ENCODE peak calls at places on chromosomes 3 and 15, in seven cellular contexts. T, B, D, W, N, I and U are unnamed samples.

GRCh38 chr3:127475975-127476374 is 114.6 kb downstream of the TPRA1 start:
- DNase-seq in T (no peak), B (no peak), D (no peak), W (no peak), N (no peak), I (peak; percentile 45), U (no peak)

GRCh38 chr15:54840999-54841398 is 355.7 kb downstream of the RSL24D1 start:
- DNase-seq in T (no peak), B (no peak), D (no peak), W (no peak), N (peak; percentile 31), I (no peak), U (no peak)

GRCh38 chr3:62201438-62202035 is 171.8 kb downstream of the FEZF2 start:
- DNase-seq in T (no peak), B (peak; percentile 57), D (peak; percentile 68), W (no peak), N (no peak), I (peak; percentile 28), U (no peak)

GRCh38 chr3:182792901-182793662 is at the start of gene ATP11B:
- DNase-seq in T (no peak), B (peak; percentile 46), D (peak; percentile 49), W (peak; percentile 72), N (peak; percentile 74), I (peak; percentile 87), U (no peak)

GRCh38 chr3:52018319-52019000 is 22.8 kb upstream of the RPL29 start:
- DNase-seq in T (no peak), B (no peak), D (no peak), W (no peak), N (no peak), I (no peak), U (no peak)

GRCh38 chr3:154334973-154335420 is 10.7 kb upstream of the DHX36 start:
- DNase-seq in T (peak; percentile 16), B (peak; percentile 40), D (peak; percentile 62), W (no peak), N (no peak), I (peak; percentile 29), U (no peak)

GRCh38 chr3:58036287-58037032 is 28.2 kb downstream of the FLNB start:
- DNase-seq in T (no peak), B (no peak), D (no peak), W (no peak), N (peak; percentile 67), I (no peak), U (no peak)

GRCh38 chr3:115760722-115761121 is 137.4 kb downstream of the GAP43 start:
- DNase-seq in T (no peak), B (no peak), D (no peak), W (no peak), N (no peak), I (no peak), U (no peak)

GRCh38 chr3:147773236-147773635 is 364.1 kb downstream of the ZIC1 start:
- DNase-seq in T (no peak), B (no peak), D (no peak), W (no peak), N (no peak), I (no peak), U (no peak)

GRCh38 chr3:96813820-96814580 is 394 bp upstream of the EPHA6 start:
- DNase-seq in T (no peak), B (peak; percentile 4), D (peak; percentile 44), W (peak; percentile 45), N (peak; percentile 74), I (peak; percentile 33), U (no peak)

GRCh38 chr15:82093774-82094211 is 48.0 kb upstream of the MEX3B start:
- DNase-seq in T (peak; percentile 79), B (peak; percentile 99), D (peak; percentile 94), W (no peak), N (no peak), I (no peak), U (no peak)

GRCh38 chr15:91304210-91304609 is 204.2 kb downstream of the SV2B start:
- DNase-seq in T (no peak), B (no peak), D (no peak), W (no peak), N (no peak), I (no peak), U (no peak)

GRCh38 chr3:130831716-130832400 is 62.0 kb upstream of the ATP2C1 start:
- DNase-seq in T (no peak), B (no peak), D (no peak), W (no peak), N (peak; percentile 35), I (no peak), U (no peak)

GRCh38 chr3:120418866-120419490 is 31.8 kb downstream of the FSTL1 start:
- DNase-seq in T (no peak), B (peak; percentile 31), D (peak; percentile 70), W (no peak), N (peak; percentile 71), I (peak; percentile 69), U (no peak)

GRCh38 chr15:65653341-65653740 is 31.6 kb downstream of the SLC24A1 start:
- DNase-seq in T (no peak), B (no peak), D (peak; percentile 35), W (no peak), N (no peak), I (no peak), U (no peak)

GRCh38 chr15:74641151-74641550 is 25.5 kb downstream of the CLK3 start:
- DNase-seq in T (no peak), B (no peak), D (no peak), W (no peak), N (no peak), I (no peak), U (no peak)

GRCh38 chr3:12953201-12953712 is 111.9 kb upstream of the RPL32 start:
- DNase-seq in T (no peak), B (no peak), D (no peak), W (no peak), N (no peak), I (no peak), U (no peak)
- TF ChIP-seq CTCF in T (no peak), B (no peak), D (no peak), W (no peak), N (no peak), I (no peak), U (no peak)

GRCh38 chr3:195893516-195893915 is 14.8 kb downstream of the TNK2 start:
- DNase-seq in T (no peak), B (no peak), D (no peak), W (no peak), N (no peak), I (no peak), U (no peak)

GRCh38 chr3:195896361-195897080 is 11.8 kb downstream of the TNK2 start:
- DNase-seq in T (no peak), B (peak; percentile 63), D (peak; percentile 88), W (peak; percentile 45), N (no peak), I (no peak), U (no peak)

GRCh38 chr3:195895900-195896360 is 12.4 kb downstream of the TNK2 start:
- DNase-seq in T (no peak), B (no peak), D (no peak), W (peak; percentile 54), N (no peak), I (peak; percentile 68), U (no peak)

GRCh38 chr3:195893916-195894315 is 14.4 kb downstream of the TNK2 start:
- DNase-seq in T (no peak), B (no peak), D (no peak), W (no peak), N (no peak), I (no peak), U (no peak)

DNA sequence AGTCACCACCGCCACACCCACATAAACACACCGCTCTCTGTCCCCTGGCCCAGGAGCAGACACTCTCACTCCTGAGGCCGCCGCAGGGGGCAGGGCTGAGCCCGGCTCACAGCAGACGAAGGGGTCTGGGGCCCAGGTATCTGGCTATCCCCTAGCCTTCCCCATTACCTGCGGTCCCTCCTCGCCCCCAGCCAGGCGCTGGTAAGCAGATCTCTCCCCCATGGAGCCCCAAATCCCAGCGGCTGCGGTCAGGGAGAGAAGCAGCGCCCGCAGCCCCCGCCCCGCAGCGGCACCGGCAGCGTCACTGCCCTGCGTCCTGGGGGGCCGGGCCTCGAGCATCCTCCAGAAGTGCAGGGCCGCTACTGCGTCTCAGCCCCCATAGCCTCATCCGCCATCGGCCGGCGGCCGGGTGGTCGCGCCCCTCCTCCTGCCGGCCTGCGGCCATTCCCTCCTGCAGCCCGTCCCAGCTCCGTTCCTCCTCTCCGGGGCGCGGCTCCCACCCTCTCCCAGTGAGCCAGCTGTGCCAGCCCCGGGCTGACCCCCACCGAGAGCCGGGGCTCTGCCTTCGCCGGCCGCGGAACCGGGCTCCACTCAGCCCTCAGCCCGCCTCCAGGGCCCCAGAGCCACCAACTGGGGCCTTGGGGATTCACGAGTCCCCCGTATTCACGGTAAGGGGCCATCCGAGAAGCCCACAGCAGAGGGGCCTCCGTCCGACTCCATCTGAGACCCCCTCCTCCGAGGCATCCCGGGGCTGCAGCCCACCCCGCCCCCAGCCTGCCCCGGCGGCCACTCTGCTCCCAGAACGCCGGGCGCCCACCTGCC is 13.1 kb downstream of the TNK2 start:
- DNase-seq in T (no peak), B (no peak), D (no peak), W (peak; percentile 46), N (peak; percentile 75), I (peak; percentile 76), U (no peak)
- H3K4me3 ChIP-seq in T (peak overlapping the region; percentile 72), B (peak overlapping the region; percentile 70), D (peak overlapping the region; percentile 65), W (peak overlapping the region; percentile 62), N (peak overlapping the region; percentile 77), I (peak overlapping the region; percentile 76), U (peak overlapping the region; percentile 76)

DNA sequence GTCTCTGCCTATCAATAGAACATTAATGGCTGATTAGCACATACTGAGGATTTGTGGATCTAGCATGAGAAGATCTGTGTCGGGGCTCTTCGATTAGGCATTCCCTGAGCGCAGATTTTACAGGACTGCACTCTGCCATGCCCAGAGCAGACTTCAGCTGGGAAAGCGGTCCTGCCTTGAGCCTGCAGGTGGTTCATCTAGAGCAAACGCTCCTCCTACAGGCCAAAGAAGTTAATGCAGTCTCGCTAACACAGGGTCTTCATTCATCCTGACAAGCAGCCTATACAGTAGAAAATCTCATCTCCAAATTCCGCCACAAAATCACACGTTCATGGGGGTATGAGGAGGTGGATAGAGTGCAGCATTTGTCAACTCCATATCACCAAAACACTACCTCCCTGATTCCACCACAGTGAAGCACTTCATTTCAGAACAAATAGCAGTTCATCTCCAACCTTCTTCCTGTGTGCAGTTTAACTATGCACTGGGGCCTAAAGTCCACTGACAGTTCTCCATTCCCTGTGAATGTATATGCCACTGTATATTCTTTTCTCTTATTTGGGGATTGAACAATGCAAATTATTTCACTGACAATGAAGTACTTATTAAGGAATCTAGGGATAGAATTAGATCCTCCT is 405.8 kb downstream of the IGSF11 start:
- DNase-seq in T (peak; percentile 46), B (peak; percentile 33), D (peak; percentile 64), W (peak; percentile 14), N (peak; percentile 85), I (peak; percentile 84), U (peak; percentile 6)
- TF ChIP-seq CTCF in T (peak; percentile 94), B (peak; percentile 72), D (peak; percentile 77), W (peak; percentile 47), N (peak; percentile 88), I (peak; percentile 86), U (peak; percentile 88)

GRCh38 chr15:27592036-27592725 is 506.9 kb downstream of the OCA2 start:
- DNase-seq in T (no peak), B (no peak), D (peak; percentile 3), W (no peak), N (no peak), I (no peak), U (no peak)

GRCh38 chr15:27589782-27590181 is 509.3 kb downstream of the OCA2 start:
- DNase-seq in T (no peak), B (no peak), D (no peak), W (no peak), N (no peak), I (no peak), U (no peak)

GRCh38 chr15:27587810-27588209 is 511.3 kb downstream of the OCA2 start:
- DNase-seq in T (no peak), B (no peak), D (no peak), W (no peak), N (peak; percentile 47), I (no peak), U (no peak)

GRCh38 chr15:27589260-27589659 is 509.9 kb downstream of the OCA2 start:
- DNase-seq in T (no peak), B (no peak), D (no peak), W (no peak), N (no peak), I (peak; percentile 6), U (no peak)
- H3K4me3 ChIP-seq in T (no peak overlapping the region), B (no peak overlapping the region), D (no peak overlapping the region), W (no peak overlapping the region), N (no peak overlapping the region), I (no peak overlapping the region), U (no peak overlapping the region)